ENCODE peak calls at places on chromosomes 13 and 19, in seven cellular contexts. X, O, K, U, C, Z and T are unnamed samples.

GRCh38 chr13:110238795-110239194 is 68.2 kb downstream of the COL4A1 start:
- DNase-seq in C (no peak), Z (no peak), X (no peak), K (no peak), U (no peak), O (no peak), T (no peak)

GRCh38 chr13:37918116-37919100 is 48.8 kb upstream of the TRPC4 start:
- DNase-seq in K (no peak), O (peak; percentile 3), U (no peak), C (no peak), Z (no peak), X (no peak), T (no peak)

GRCh38 chr13:108777421-108778420 is 148.3 kb downstream of the MYO16 start:
- DNase-seq in Z (no peak), C (no peak), X (no peak), U (no peak), O (peak; percentile 13), K (no peak), T (peak; percentile 82)

GRCh38 chr13:51276684-51277083 is 54.5 kb downstream of the FAM124A start:
- DNase-seq in K (no peak), X (no peak), C (no peak), U (no peak), O (no peak), Z (no peak), T (no peak)

GRCh38 chr19:6213266-6213595 is 66.5 kb downstream of the MLLT1 start:
- DNase-seq in K (no peak), U (no peak), Z (peak; percentile 42), X (no peak), O (no peak), C (peak; percentile 52), T (no peak)

GRCh38 chr13:36158606-36159005 is 27.4 kb upstream of the DCLK1 start:
- DNase-seq in Z (no peak), O (no peak), K (no peak), U (no peak), X (no peak), C (no peak), T (no peak)

GRCh38 chr13:41562083-41562482 is 104.7 kb downstream of the RGCC start:
- DNase-seq in C (no peak), K (no peak), O (no peak), Z (no peak), X (no peak), U (no peak), T (peak; percentile 69)

GRCh38 chr19:47699360-47699917 is 13.8 kb upstream of the EHD2 start:
- DNase-seq in X (peak; percentile 67), O (peak; percentile 77), U (peak; percentile 71), Z (peak; percentile 66), C (no peak), K (peak; percentile 30), T (peak; percentile 54)

GRCh38 chr19:30172643-30173242 is 199.4 kb upstream of the ZNF536 start:
- DNase-seq in C (no peak), K (no peak), X (no peak), Z (no peak), U (no peak), O (no peak), T (no peak)

GRCh38 chr13:27500806-27501534 is 50.6 kb upstream of the MTIF3 start:
- DNase-seq in X (no peak), Z (no peak), C (no peak), O (no peak), U (peak; percentile 26), K (no peak), T (no peak)

GRCh38 chr19:42140125-42140754 is 8.0 kb upstream of the POU2F2 start:
- DNase-seq in C (no peak), U (peak; percentile 53), X (no peak), K (no peak), O (peak; percentile 90), Z (peak; percentile 59), T (peak; percentile 49)

GRCh38 chr19:17575871-17576757 is 20.7 kb downstream of the COLGALT1 start:
- DNase-seq in U (no peak), C (no peak), X (no peak), K (no peak), O (no peak), Z (no peak), T (peak; percentile 30)

GRCh38 chr13:109072505-109072904 is 443.1 kb downstream of the MYO16 start:
- DNase-seq in X (no peak), C (no peak), Z (no peak), K (no peak), O (no peak), U (no peak), T (no peak)

GRCh38 chr13:82654851-82655517 is 1227.3 kb downstream of the SLITRK1 start:
- DNase-seq in Z (peak; percentile 58), C (peak; percentile 82), X (peak; percentile 92), K (no peak), O (no peak), U (peak; percentile 54), T (peak; percentile 44)

GRCh38 chr19:10544753-10545251 is 1.1 kb downstream of the ATG4D start:
- DNase-seq in C (no peak), X (no peak), Z (no peak), U (peak; percentile 60), O (peak; percentile 33), K (no peak), T (no peak)

GRCh38 chr13:113448545-113448884 is 4.8 kb downstream of the ADPRHL1 start:
- DNase-seq in U (no peak), K (no peak), Z (no peak), C (no peak), X (peak; percentile 44), O (no peak), T (no peak)

GRCh38 chr19:35977446-35978222 is 17.4 kb upstream of the SDHAF1 start:
- DNase-seq in K (no peak), C (no peak), Z (no peak), U (no peak), O (peak; percentile 79), X (no peak), T (no peak)

GRCh38 chr19:43664008-43664407 is 6.0 kb downstream of the PLAUR start:
- DNase-seq in Z (no peak), K (peak; percentile 50), O (no peak), X (no peak), C (no peak), U (peak; percentile 62), T (no peak)

GRCh38 chr19:18091217-18091608 is 4.5 kb upstream of the IL12RB1 start:
- DNase-seq in K (peak; percentile 80), Z (peak; percentile 88), C (peak; percentile 79), X (peak; percentile 83), O (no peak), U (peak; percentile 95), T (no peak)

GRCh38 chr19:10286803-10287737 is at the start of gene ICAM4:
- DNase-seq in O (peak; percentile 78), U (peak; percentile 66), K (no peak), C (peak; percentile 72), X (no peak), Z (peak; percentile 88), T (no peak)

GRCh38 chr13:25874907-25875306 is 176.9 kb downstream of the SHISA2 start:
- DNase-seq in U (peak; percentile 77), K (peak; percentile 23), X (no peak), Z (no peak), O (no peak), C (no peak), T (no peak)

GRCh38 chr13:24692541-24692940 is 12.3 kb downstream of the ATP12A start:
- DNase-seq in U (no peak), O (no peak), K (no peak), Z (no peak), X (peak; percentile 71), C (no peak), T (peak; percentile 75)

GRCh38 chr19:31546561-31546960 is 197.3 kb upstream of the TSHZ3 start:
- DNase-seq in K (no peak), X (no peak), C (no peak), U (no peak), O (no peak), Z (no peak), T (no peak)
- H3K4me3 ChIP-seq in K (no peak overlapping the region), X (no peak overlapping the region), C (no peak overlapping the region), U (no peak overlapping the region), O (no peak overlapping the region), Z (no peak overlapping the region), T (no peak overlapping the region)

GRCh38 chr13:98462946-98463345 is 114.0 kb downstream of the STK24 start:
- DNase-seq in X (peak; percentile 64), C (peak; percentile 49), K (no peak), Z (no peak), O (no peak), U (no peak), T (no peak)
- H3K36me3 ChIP-seq in X (peaks cover 67% of the 10 kb centered on the region), C (peaks cover 89% of the 10 kb centered on the region), K (peaks cover 85% of the 10 kb centered on the region), Z (peaks cover 95% of the 10 kb centered on the region), O (peaks cover 6% of the 10 kb centered on the region), U (no peaks in the 10 kb centered on the region), T (peaks cover 37% of the 10 kb centered on the region)

DNA sequence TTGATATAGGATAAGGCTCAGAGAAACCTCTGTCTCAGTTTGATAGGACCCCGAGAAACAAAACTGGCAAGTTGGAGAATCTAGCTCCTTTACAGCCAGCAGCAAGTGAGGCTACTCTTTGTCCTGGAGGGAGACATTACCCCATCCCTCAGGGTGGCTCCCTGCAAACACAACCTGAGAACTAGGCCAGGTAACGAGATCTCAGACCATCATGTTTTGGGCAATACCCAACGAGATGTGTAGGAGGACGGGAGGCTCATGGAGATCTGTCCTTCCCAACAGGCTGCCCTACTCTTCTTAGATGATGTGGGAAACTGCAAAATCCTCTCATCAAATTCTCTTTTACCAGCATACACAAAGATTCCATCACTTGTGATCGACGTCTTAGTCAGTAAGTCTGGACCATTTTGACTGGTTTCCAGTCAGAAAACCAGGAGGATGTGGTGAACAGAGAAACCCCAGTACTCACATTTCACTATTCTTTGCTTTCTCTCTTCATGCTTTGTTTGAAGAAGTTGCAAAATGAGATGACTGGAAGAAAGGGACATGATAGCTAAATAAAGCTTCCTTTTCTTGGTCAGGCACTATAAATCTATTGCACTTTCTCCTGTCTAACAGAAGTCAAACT is 6.0 kb upstream of the CTU1 start:
- DNase-seq in X (no peak), Z (no peak), O (no peak), C (no peak), U (no peak), K (no peak), T (no peak)
- H3K9me3 ChIP-seq in X (no peaks in the 10 kb centered on the region), Z (no peaks in the 10 kb centered on the region), O (no peaks in the 10 kb centered on the region), C (no peaks in the 10 kb centered on the region), U (no peaks in the 10 kb centered on the region), K (no peaks in the 10 kb centered on the region), T (no peaks in the 10 kb centered on the region)

GRCh38 chr13:20049558-20050473 is 91.3 kb downstream of the ZMYM2 start:
- DNase-seq in U (no peak), C (no peak), K (no peak), X (no peak), O (no peak), Z (no peak), T (no peak)

GRCh38 chr13:20054586-20054985 is 96.1 kb downstream of the ZMYM2 start:
- DNase-seq in C (no peak), K (no peak), Z (no peak), X (no peak), U (no peak), O (no peak), T (no peak)

GRCh38 chr13:20053891-20054290 is 95.4 kb downstream of the ZMYM2 start:
- DNase-seq in C (no peak), O (no peak), Z (no peak), X (no peak), U (no peak), K (no peak), T (no peak)

GRCh38 chr13:20051366-20051765 is 92.8 kb downstream of the ZMYM2 start:
- DNase-seq in C (no peak), U (no peak), K (no peak), O (no peak), X (no peak), Z (no peak), T (no peak)

DNA sequence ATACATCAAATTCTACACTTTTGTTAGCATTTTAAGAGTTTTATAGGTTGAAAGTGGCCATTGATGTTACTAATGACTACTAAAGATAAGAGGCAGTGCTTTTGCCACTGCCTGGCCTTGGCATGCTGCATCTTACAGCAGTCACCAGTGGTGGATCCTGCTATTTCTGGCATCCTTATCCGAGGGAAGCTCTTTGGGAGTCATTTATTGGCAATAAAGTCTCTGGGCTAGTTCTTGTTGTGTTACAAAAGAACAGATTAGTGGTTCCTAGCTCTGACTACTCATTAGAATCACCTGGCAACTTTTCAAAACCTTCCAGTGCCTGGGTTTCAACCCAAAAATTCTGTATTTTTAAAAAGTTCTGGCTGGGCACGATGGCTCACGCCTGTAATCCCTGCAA is 94.5 kb downstream of the ZMYM2 start:
- DNase-seq in U (no peak), Z (no peak), X (no peak), O (no peak), K (no peak), C (no peak), T (no peak)
- H3K4me3 ChIP-seq in U (no peak overlapping the region), Z (no peak overlapping the region), X (no peak overlapping the region), O (no peak overlapping the region), K (no peak overlapping the region), C (no peak overlapping the region), T (no peak overlapping the region)